ENCODE peak calls at places on chromosomes 3 and 15, in four cellular contexts. Y is hepatocyte, O is HCT116, E is PC-3. G is an unnamed sample.

GRCh38 chr15:101004986-101005747 is 86.0 kb downstream of the LRRK1 start:
- DNase-seq in Y (no peak), O (no peak), E (no peak), G (no peak)

GRCh38 chr3:170594528-170594927 is 8.7 kb upstream of the SLC7A14 start:
- DNase-seq in Y (no peak), O (no peak), E (no peak), G (no peak)

GRCh38 chr3:44236485-44236908 is 5.2 kb upstream of the TOPAZ1 start:
- DNase-seq in Y (peak; percentile 54), O (no peak), E (no peak), G (no peak)

GRCh38 chr15:68220967-68221366 is 8.6 kb downstream of the CLN6 start:
- DNase-seq in Y (no peak), O (no peak), E (no peak), G (no peak)

GRCh38 chr3:29972594-29972993 is 633.8 kb upstream of the TGFBR2 start:
- DNase-seq in Y (no peak), O (no peak), E (no peak), G (peak; percentile 54)

GRCh38 chr3:17640466-17640865 is 102.0 kb downstream of the TBC1D5 start:
- DNase-seq in Y (no peak), O (no peak), E (peak; percentile 26), G (no peak)

GRCh38 chr3:180548050-180548449 is 53.9 kb upstream of the TTC14 start:
- DNase-seq in Y (no peak), O (no peak), E (peak; percentile 41), G (no peak)

GRCh38 chr3:160735801-160736200 is 20.2 kb upstream of the PPM1L start:
- DNase-seq in Y (peak; percentile 19), O (no peak), E (no peak), G (no peak)

GRCh38 chr3:20215636-20216035 is 29.6 kb upstream of the SGO1 start:
- DNase-seq in Y (no peak), O (no peak), E (peak; percentile 19), G (no peak)

GRCh38 chr15:40937762-40938529 is 8.8 kb downstream of the DLL4 start:
- DNase-seq in Y (no peak), O (peak; percentile 64), E (peak; percentile 79), G (no peak)

GRCh38 chr3:94500146-94500545 is 437.3 kb downstream of the NSUN3 start:
- DNase-seq in Y (no peak), O (no peak), E (no peak), G (no peak)

GRCh38 chr3:30198162-30198561 is 408.2 kb upstream of the TGFBR2 start:
- DNase-seq in Y (peak; percentile 6), O (no peak), E (no peak), G (no peak)

GRCh38 chr3:37058117-37058516 is 64.8 kb downstream of the MLH1 start:
- DNase-seq in Y (no peak), O (no peak), E (no peak), G (no peak)

GRCh38 chr15:68080783-68081182 is 26.7 kb downstream of the PIAS1 start:
- DNase-seq in Y (no peak), O (no peak), E (no peak), G (no peak)

GRCh38 chr15:86650084-86650483 is 570.4 kb downstream of the AGBL1 start:
- DNase-seq in Y (no peak), O (no peak), E (peak; percentile 32), G (no peak)

GRCh38 chr3:20185364-20185732 is 658 bp downstream of the SGO1 start:
- DNase-seq in Y (peak; percentile 16), O (no peak), E (peak; percentile 30), G (peak; percentile 41)

GRCh38 chr3:131053021-131053420 is 26.3 kb downstream of the NEK11 start:
- DNase-seq in Y (no peak), O (no peak), E (peak; percentile 28), G (no peak)

GRCh38 chr15:75200765-75201608 is 695 bp upstream of the C15orf39 start:
- DNase-seq in Y (peak; percentile 90), O (peak; percentile 44), E (peak; percentile 76), G (peak; percentile 38)

GRCh38 chr3:29683306-29683993 is 402.6 kb downstream of the RBMS3 start:
- DNase-seq in Y (peak; percentile 44), O (no peak), E (peak; percentile 49), G (no peak)

GRCh38 chr3:87270908-87271727 is 5.3 kb downstream of the POU1F1 start:
- DNase-seq in Y (no peak), O (no peak), E (peak; percentile 18), G (no peak)

GRCh38 chr3:48927928-48928327 is 9.3 kb downstream of the ARIH2 start:
- DNase-seq in Y (no peak), O (no peak), E (peak; percentile 28), G (no peak)

GRCh38 chr3:183254816-183255730 is 2.0 kb downstream of the B3GNT5 start:
- DNase-seq in Y (peak; percentile 47), O (no peak), E (peak; percentile 74), G (peak; percentile 29)

GRCh38 chr15:72009207-72009606 is 108.7 kb downstream of the MYO9A start:
- DNase-seq in Y (peak; percentile 54), O (no peak), E (no peak), G (no peak)

GRCh38 chr15:89814112-89814742 is 425 bp downstream of the ANPEP start:
- DNase-seq in Y (no peak), O (no peak), E (no peak), G (peak; percentile 33)

GRCh38 chr3:187624588-187624987 is 45.6 kb downstream of the SST start:
- DNase-seq in Y (no peak), O (no peak), E (no peak), G (no peak)

GRCh38 chr3:154089416-154090115 is 31.6 kb upstream of the ARHGEF26 start:
- DNase-seq in Y (peak; percentile 28), O (no peak), E (peak; percentile 97), G (no peak)

GRCh38 chr3:128253150-128253549 is 99.9 kb downstream of the EEFSEC start:
- DNase-seq in Y (no peak), O (no peak), E (no peak), G (no peak)

GRCh38 chr3:60573494-60573893 is 677.8 kb downstream of the FHIT start:
- DNase-seq in Y (no peak), O (no peak), E (peak; percentile 76), G (peak; percentile 24)

GRCh38 chr3:148528024-148528423 is 169.7 kb upstream of the AGTR1 start:
- DNase-seq in Y (no peak), O (no peak), E (no peak), G (no peak)

GRCh38 chr15:99826146-99826745 is 93.0 kb upstream of the LYSMD4 start:
- DNase-seq in Y (no peak), O (no peak), E (no peak), G (no peak)

GRCh38 chr15:48242015-48242414 is 35.9 kb downstream of the SLC12A1 start:
- DNase-seq in Y (no peak), O (no peak), E (no peak), G (no peak)

GRCh38 chr15:48239334-48239733 is 33.2 kb downstream of the SLC12A1 start:
- DNase-seq in Y (no peak), O (no peak), E (no peak), G (no peak)

GRCh38 chr15:48242531-48242930 is 36.4 kb downstream of the SLC12A1 start:
- DNase-seq in Y (no peak), O (no peak), E (no peak), G (no peak)

GRCh38 chr15:48250640-48251076 is 44.6 kb downstream of the SLC12A1 start:
- DNase-seq in Y (peak; percentile 67), O (peak; percentile 51), E (peak; percentile 60), G (peak; percentile 70)

GRCh38 chr15:48244923-48245322 is 38.8 kb downstream of the SLC12A1 start:
- DNase-seq in Y (no peak), O (no peak), E (peak; percentile 4), G (no peak)
- TF ChIP-seq EZH2phosphoT487 in Y (no peak), O (no peak), E (no peak), G (no peak)

GRCh38 chr3:107431048-107431297 is 53.7 kb downstream of the CCDC54 start:
- DNase-seq in Y (no peak), O (no peak), E (no peak), G (no peak)

GRCh38 chr3:107430214-107431047 is 53.2 kb downstream of the CCDC54 start:
- DNase-seq in Y (peak; percentile 13), O (no peak), E (no peak), G (peak; percentile 16)

GRCh38 chr3:107432646-107433045 is 55.4 kb downstream of the CCDC54 start:
- DNase-seq in Y (no peak), O (no peak), E (peak; percentile 50), G (no peak)

GRCh38 chr3:107431298-107432012 is 54.2 kb downstream of the CCDC54 start:
- DNase-seq in Y (peak; percentile 79), O (no peak), E (peak; percentile 76), G (peak; percentile 82)

DNA sequence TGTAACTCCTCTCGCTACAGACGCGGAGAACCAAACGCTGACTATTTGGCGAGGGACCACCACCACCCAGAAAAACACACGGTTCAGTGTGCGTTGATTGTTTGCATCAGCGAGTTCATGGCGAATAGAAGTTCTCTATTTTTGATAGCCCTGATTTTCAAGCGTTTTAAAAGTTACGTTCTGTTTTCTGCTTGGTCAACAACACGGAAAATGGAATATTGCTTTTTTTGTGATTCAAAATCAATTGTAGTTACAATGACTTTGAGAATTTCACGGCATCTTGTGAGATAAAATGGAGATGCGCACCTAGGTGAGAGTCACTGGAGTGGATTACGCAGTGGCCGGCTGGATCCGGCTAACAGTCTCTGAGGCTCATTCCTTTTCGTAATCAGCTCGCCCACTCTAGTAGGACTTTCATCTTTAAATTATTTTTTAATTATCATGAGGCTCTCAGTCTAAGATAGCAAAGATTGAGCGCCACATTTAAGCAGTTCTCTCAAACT is 54.8 kb downstream of the CCDC54 start:
- DNase-seq in Y (peak; percentile 43), O (no peak), E (peak; percentile 33), G (peak; percentile 29)
- H3K27ac ChIP-seq in Y (peak overlapping the region; percentile 93), O (peak overlapping the region; percentile 73), E (peak overlapping the region; percentile 61), G (no peak overlapping the region)

DNA sequence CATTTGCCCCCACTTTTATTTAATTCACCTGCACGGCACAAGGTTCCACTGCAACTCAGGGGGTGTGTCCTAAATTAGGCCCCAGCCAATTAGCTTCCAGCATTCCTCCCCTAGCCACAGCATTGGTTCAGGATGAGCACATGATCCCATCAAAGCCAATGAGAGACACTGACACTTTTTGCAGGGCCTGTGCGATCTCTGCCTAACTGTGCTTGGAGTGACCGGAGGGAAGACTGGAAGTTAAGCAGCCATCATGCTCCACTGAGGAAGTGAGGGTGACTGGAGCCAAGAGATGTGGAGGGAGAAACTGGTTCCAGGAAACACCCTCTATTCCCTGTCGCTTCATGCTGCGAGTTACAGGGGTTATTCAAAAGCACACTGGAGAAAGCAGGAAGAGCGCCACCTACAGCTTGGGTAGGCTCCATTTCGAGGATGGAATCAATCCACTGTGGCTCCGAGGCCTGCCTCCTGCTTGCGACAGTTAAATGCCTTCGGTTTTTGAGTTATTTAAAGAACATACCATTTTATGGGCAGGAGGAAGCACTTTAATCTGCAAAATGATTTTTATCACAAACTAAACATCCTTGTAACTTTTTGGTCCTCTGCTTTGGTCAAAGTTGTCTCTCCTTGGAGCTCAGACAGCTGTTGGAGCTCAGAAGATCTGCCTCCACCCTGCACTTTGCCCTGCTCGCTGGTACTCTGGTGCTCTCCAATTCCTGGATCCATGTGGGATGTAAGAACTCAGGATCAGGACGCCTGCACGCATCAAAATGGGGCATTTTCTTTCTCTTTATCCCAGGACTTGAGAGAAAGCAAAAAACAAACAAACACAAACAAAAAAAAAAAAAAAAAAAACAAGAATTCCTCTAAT is 122.4 kb upstream of the WNT5A start:
- DNase-seq in Y (no peak), O (no peak), E (peak; percentile 42), G (no peak)
- TF ChIP-seq CTCF in Y (no peak), O (no peak), E (peak; percentile 57), G (peak; percentile 30)

DNA sequence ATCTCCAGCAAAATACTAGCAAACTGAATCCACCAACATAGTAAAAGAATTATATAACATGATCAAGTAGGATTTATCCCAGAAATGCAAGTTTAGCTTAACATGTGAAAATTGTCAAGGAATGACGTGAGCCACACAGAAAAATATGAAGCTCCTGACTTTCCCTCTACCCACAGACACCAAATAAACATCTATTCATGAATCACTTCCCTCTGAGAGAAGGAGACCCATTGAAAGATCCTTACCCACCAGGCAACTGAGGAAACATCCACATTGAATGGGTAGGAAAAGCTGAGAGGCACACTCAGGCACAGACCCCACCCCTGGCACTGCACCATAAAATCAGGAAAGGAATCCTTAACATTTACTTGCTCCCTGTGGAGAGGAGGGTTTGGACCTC is 102.2 kb upstream of the MANF start:
- DNase-seq in Y (no peak), O (no peak), E (no peak), G (no peak)
- TF ChIP-seq EZH2phosphoT487 in Y (no peak), O (no peak), E (no peak), G (no peak)